ENCODE peak calls at places on chromosomes 16 and 17, in seven cellular contexts. One of them, this sample, is unnamed.

GRCh38 chr17:66464921-66465320 is 162.5 kb downstream of the PRKCA start:
- DNase-seq in stimulated activated CD4-positive, alpha-beta T cell treated with anti-CD3 and anti-CD28 coated beads, Interleukin-4, amount 100 ng/mL, for 24 hours: no peak
- DNase-seq in NCI-H510A treated with DMSO at 0.1 percent for 48 hours: no peak
- DNase-seq in EL: no peak
- DNase-seq in MV-4-11: no peak
- DNase-seq in NCI-H1694 treated with DMSO at 0.1 percent for 48 hours: no peak
- DNase-seq in A549: no peak
- DNase-seq in this sample: no peak

GRCh38 chr17:35666070-35666469 is 65.4 kb upstream of the RASL10B start:
- DNase-seq in stimulated activated CD4-positive, alpha-beta T cell treated with anti-CD3 and anti-CD28 coated beads, Interleukin-4, amount 100 ng/mL, for 24 hours: no peak
- DNase-seq in NCI-H510A treated with DMSO at 0.1 percent for 48 hours: no peak
- DNase-seq in EL: no peak
- DNase-seq in MV-4-11: no peak
- DNase-seq in NCI-H1694 treated with DMSO at 0.1 percent for 48 hours: no peak
- DNase-seq in A549: no peak
- DNase-seq in this sample: no peak

GRCh38 chr16:24973771-24974461 is 41.3 kb downstream of the ARHGAP17 start:
- DNase-seq in stimulated activated CD4-positive, alpha-beta T cell treated with anti-CD3 and anti-CD28 coated beads, Interleukin-4, amount 100 ng/mL, for 24 hours: no peak
- DNase-seq in NCI-H510A treated with DMSO at 0.1 percent for 48 hours: no peak
- DNase-seq in EL: no peak
- DNase-seq in MV-4-11: no peak
- DNase-seq in NCI-H1694 treated with DMSO at 0.1 percent for 48 hours: no peak
- DNase-seq in A549: no peak
- DNase-seq in this sample: no peak

GRCh38 chr16:67546761-67547422 is 15.4 kb upstream of the CTCF start:
- DNase-seq in stimulated activated CD4-positive, alpha-beta T cell treated with anti-CD3 and anti-CD28 coated beads, Interleukin-4, amount 100 ng/mL, for 24 hours: peak; percentile 75
- DNase-seq in NCI-H510A treated with DMSO at 0.1 percent for 48 hours: peak; percentile 52
- DNase-seq in EL: peak; percentile 66
- DNase-seq in MV-4-11: peak; percentile 68
- DNase-seq in NCI-H1694 treated with DMSO at 0.1 percent for 48 hours: peak; percentile 34
- DNase-seq in A549: peak; percentile 73
- DNase-seq in this sample: peak; percentile 72

GRCh38 chr16:57384248-57385070 is 12.2 kb downstream of the CX3CL1 start:
- DNase-seq in stimulated activated CD4-positive, alpha-beta T cell treated with anti-CD3 and anti-CD28 coated beads, Interleukin-4, amount 100 ng/mL, for 24 hours: no peak
- DNase-seq in NCI-H510A treated with DMSO at 0.1 percent for 48 hours: no peak
- DNase-seq in EL: no peak
- DNase-seq in MV-4-11: peak; percentile 52
- DNase-seq in NCI-H1694 treated with DMSO at 0.1 percent for 48 hours: no peak
- DNase-seq in A549: no peak
- DNase-seq in this sample: no peak

GRCh38 chr17:49915260-49915659 is 53.7 kb upstream of the DLX4 start:
- DNase-seq in stimulated activated CD4-positive, alpha-beta T cell treated with anti-CD3 and anti-CD28 coated beads, Interleukin-4, amount 100 ng/mL, for 24 hours: no peak
- DNase-seq in NCI-H510A treated with DMSO at 0.1 percent for 48 hours: no peak
- DNase-seq in EL: no peak
- DNase-seq in MV-4-11: no peak
- DNase-seq in NCI-H1694 treated with DMSO at 0.1 percent for 48 hours: no peak
- DNase-seq in A549: no peak
- DNase-seq in this sample: no peak

GRCh38 chr17:61409301-61410099 is 9.9 kb downstream of the TBX2 start:
- DNase-seq in stimulated activated CD4-positive, alpha-beta T cell treated with anti-CD3 and anti-CD28 coated beads, Interleukin-4, amount 100 ng/mL, for 24 hours: no peak
- DNase-seq in NCI-H510A treated with DMSO at 0.1 percent for 48 hours: peak; percentile 45
- DNase-seq in EL: peak; percentile 76
- DNase-seq in MV-4-11: peak; percentile 15
- DNase-seq in NCI-H1694 treated with DMSO at 0.1 percent for 48 hours: peak; percentile 32
- DNase-seq in A549: peak; percentile 75
- DNase-seq in this sample: peak; percentile 7

GRCh38 chr16:27264151-27264550 is 4.4 kb downstream of the NSMCE1 start:
- DNase-seq in stimulated activated CD4-positive, alpha-beta T cell treated with anti-CD3 and anti-CD28 coated beads, Interleukin-4, amount 100 ng/mL, for 24 hours: no peak
- DNase-seq in NCI-H510A treated with DMSO at 0.1 percent for 48 hours: no peak
- DNase-seq in EL: peak; percentile 73
- DNase-seq in MV-4-11: no peak
- DNase-seq in NCI-H1694 treated with DMSO at 0.1 percent for 48 hours: no peak
- DNase-seq in A549: no peak
- DNase-seq in this sample: no peak

GRCh38 chr17:50101346-50102163 is 6.4 kb downstream of the PDK2 start:
- DNase-seq in stimulated activated CD4-positive, alpha-beta T cell treated with anti-CD3 and anti-CD28 coated beads, Interleukin-4, amount 100 ng/mL, for 24 hours: no peak
- DNase-seq in NCI-H510A treated with DMSO at 0.1 percent for 48 hours: peak; percentile 15
- DNase-seq in EL: no peak
- DNase-seq in MV-4-11: no peak
- DNase-seq in NCI-H1694 treated with DMSO at 0.1 percent for 48 hours: peak; percentile 15
- DNase-seq in A549: no peak
- DNase-seq in this sample: no peak

GRCh38 chr16:86016201-86016965 is 117.4 kb downstream of the IRF8 start:
- DNase-seq in stimulated activated CD4-positive, alpha-beta T cell treated with anti-CD3 and anti-CD28 coated beads, Interleukin-4, amount 100 ng/mL, for 24 hours: peak; percentile 58
- DNase-seq in NCI-H510A treated with DMSO at 0.1 percent for 48 hours: peak; percentile 72
- DNase-seq in EL: peak; percentile 49
- DNase-seq in MV-4-11: peak; percentile 61
- DNase-seq in NCI-H1694 treated with DMSO at 0.1 percent for 48 hours: peak; percentile 65
- DNase-seq in A549: peak; percentile 64
- DNase-seq in this sample: peak; percentile 71

GRCh38 chr17:69062860-69063621 is 2.3 kb upstream of the ABCA9 start:
- DNase-seq in stimulated activated CD4-positive, alpha-beta T cell treated with anti-CD3 and anti-CD28 coated beads, Interleukin-4, amount 100 ng/mL, for 24 hours: no peak
- DNase-seq in NCI-H510A treated with DMSO at 0.1 percent for 48 hours: no peak
- DNase-seq in EL: no peak
- DNase-seq in MV-4-11: no peak
- DNase-seq in NCI-H1694 treated with DMSO at 0.1 percent for 48 hours: no peak
- DNase-seq in A549: no peak
- DNase-seq in this sample: no peak

GRCh38 chr17:79985951-79986391 is 49.7 kb downstream of the TBC1D16 start:
- DNase-seq in stimulated activated CD4-positive, alpha-beta T cell treated with anti-CD3 and anti-CD28 coated beads, Interleukin-4, amount 100 ng/mL, for 24 hours: no peak
- DNase-seq in NCI-H510A treated with DMSO at 0.1 percent for 48 hours: no peak
- DNase-seq in EL: no peak
- DNase-seq in MV-4-11: no peak
- DNase-seq in NCI-H1694 treated with DMSO at 0.1 percent for 48 hours: peak; percentile 71
- DNase-seq in A549: no peak
- DNase-seq in this sample: no peak

GRCh38 chr17:59746849-59747445 is 39.5 kb downstream of the VMP1 start:
- DNase-seq in stimulated activated CD4-positive, alpha-beta T cell treated with anti-CD3 and anti-CD28 coated beads, Interleukin-4, amount 100 ng/mL, for 24 hours: no peak
- DNase-seq in NCI-H510A treated with DMSO at 0.1 percent for 48 hours: peak; percentile 82
- DNase-seq in EL: peak; percentile 48
- DNase-seq in MV-4-11: peak; percentile 46
- DNase-seq in NCI-H1694 treated with DMSO at 0.1 percent for 48 hours: peak; percentile 35
- DNase-seq in A549: peak; percentile 82
- DNase-seq in this sample: peak; percentile 55

GRCh38 chr16:674968-675883 is at the start of gene RHBDL1:
- DNase-seq in stimulated activated CD4-positive, alpha-beta T cell treated with anti-CD3 and anti-CD28 coated beads, Interleukin-4, amount 100 ng/mL, for 24 hours: no peak
- DNase-seq in NCI-H510A treated with DMSO at 0.1 percent for 48 hours: no peak
- DNase-seq in EL: peak; percentile 44
- DNase-seq in MV-4-11: peak; percentile 68
- DNase-seq in NCI-H1694 treated with DMSO at 0.1 percent for 48 hours: no peak
- DNase-seq in A549: peak; percentile 66
- DNase-seq in this sample: peak; percentile 37

GRCh38 chr16:68097088-68097487 is 11.9 kb downstream of the NFATC3 start:
- DNase-seq in stimulated activated CD4-positive, alpha-beta T cell treated with anti-CD3 and anti-CD28 coated beads, Interleukin-4, amount 100 ng/mL, for 24 hours: no peak
- DNase-seq in NCI-H510A treated with DMSO at 0.1 percent for 48 hours: no peak
- DNase-seq in EL: no peak
- DNase-seq in MV-4-11: no peak
- DNase-seq in NCI-H1694 treated with DMSO at 0.1 percent for 48 hours: no peak
- DNase-seq in A549: no peak
- DNase-seq in this sample: no peak

GRCh38 chr16:83338941-83339340 is 468.8 kb upstream of the HSBP1 start:
- DNase-seq in stimulated activated CD4-positive, alpha-beta T cell treated with anti-CD3 and anti-CD28 coated beads, Interleukin-4, amount 100 ng/mL, for 24 hours: no peak
- DNase-seq in NCI-H510A treated with DMSO at 0.1 percent for 48 hours: no peak
- DNase-seq in EL: peak; percentile 40
- DNase-seq in MV-4-11: peak; percentile 97
- DNase-seq in NCI-H1694 treated with DMSO at 0.1 percent for 48 hours: no peak
- DNase-seq in A549: no peak
- DNase-seq in this sample: peak; percentile 31

GRCh38 chr16:81707411-81708321 is 71.4 kb upstream of the PLCG2 start:
- DNase-seq in stimulated activated CD4-positive, alpha-beta T cell treated with anti-CD3 and anti-CD28 coated beads, Interleukin-4, amount 100 ng/mL, for 24 hours: no peak
- DNase-seq in NCI-H510A treated with DMSO at 0.1 percent for 48 hours: no peak
- DNase-seq in EL: peak; percentile 53
- DNase-seq in MV-4-11: no peak
- DNase-seq in NCI-H1694 treated with DMSO at 0.1 percent for 48 hours: peak; percentile 33
- DNase-seq in A549: peak; percentile 63
- DNase-seq in this sample: peak; percentile 93

GRCh38 chr17:40314557-40314953 is 5.6 kb downstream of the RARA start:
- DNase-seq in stimulated activated CD4-positive, alpha-beta T cell treated with anti-CD3 and anti-CD28 coated beads, Interleukin-4, amount 100 ng/mL, for 24 hours: peak; percentile 89
- DNase-seq in NCI-H510A treated with DMSO at 0.1 percent for 48 hours: peak; percentile 85
- DNase-seq in EL: peak; percentile 97
- DNase-seq in MV-4-11: peak; percentile 65
- DNase-seq in NCI-H1694 treated with DMSO at 0.1 percent for 48 hours: peak; percentile 52
- DNase-seq in A549: peak; percentile 98
- DNase-seq in this sample: peak; percentile 57

GRCh38 chr16:90046971-90047713 is 27.9 kb upstream of the DBNDD1 start:
- DNase-seq in stimulated activated CD4-positive, alpha-beta T cell treated with anti-CD3 and anti-CD28 coated beads, Interleukin-4, amount 100 ng/mL, for 24 hours: no peak
- DNase-seq in NCI-H510A treated with DMSO at 0.1 percent for 48 hours: no peak
- DNase-seq in EL: peak; percentile 77
- DNase-seq in MV-4-11: no peak
- DNase-seq in NCI-H1694 treated with DMSO at 0.1 percent for 48 hours: no peak
- DNase-seq in A549: no peak
- DNase-seq in this sample: peak; percentile 69

GRCh38 chr17:72717276-72717675 is 375.2 kb downstream of the SLC39A11 start:
- DNase-seq in stimulated activated CD4-positive, alpha-beta T cell treated with anti-CD3 and anti-CD28 coated beads, Interleukin-4, amount 100 ng/mL, for 24 hours: no peak
- DNase-seq in NCI-H510A treated with DMSO at 0.1 percent for 48 hours: no peak
- DNase-seq in EL: no peak
- DNase-seq in MV-4-11: no peak
- DNase-seq in NCI-H1694 treated with DMSO at 0.1 percent for 48 hours: no peak
- DNase-seq in A549: no peak
- DNase-seq in this sample: no peak

GRCh38 chr17:29179232-29180036 is 764 bp downstream of the MYO18A start:
- DNase-seq in stimulated activated CD4-positive, alpha-beta T cell treated with anti-CD3 and anti-CD28 coated beads, Interleukin-4, amount 100 ng/mL, for 24 hours: no peak
- DNase-seq in NCI-H510A treated with DMSO at 0.1 percent for 48 hours: peak; percentile 82
- DNase-seq in EL: peak; percentile 44
- DNase-seq in MV-4-11: no peak
- DNase-seq in NCI-H1694 treated with DMSO at 0.1 percent for 48 hours: peak; percentile 44
- DNase-seq in A549: peak; percentile 84
- DNase-seq in this sample: peak; percentile 61

This sample was measured in G401.